ENCODE peak calls at places on chromosomes 6 and 20, in four cellular contexts. K is H1, B is K562, Y is GM12878. L is an unnamed sample.

GRCh38 chr6:111830003-111830402 is 43.2 kb downstream of the FYN start:
- DNase-seq in K (no peak), B (no peak), Y (no peak), L (no peak)

GRCh38 chr20:59322813-59323469 is 22.5 kb downstream of the EDN3 start:
- DNase-seq in K (no peak), B (no peak), Y (no peak), L (no peak)

GRCh38 chr20:63522981-63523611 is 2.5 kb downstream of the PPDPF start:
- DNase-seq in K (no peak), B (no peak), Y (no peak), L (no peak)

GRCh38 chr20:1306316-1307135 is 22.4 kb downstream of the SDCBP2 start:
- DNase-seq in K (no peak), B (no peak), Y (no peak), L (no peak)

GRCh38 chr6:112407191-112407590 is 60.1 kb downstream of the RFPL4B start:
- DNase-seq in K (no peak), B (no peak), Y (no peak), L (no peak)

GRCh38 chr20:18689557-18689956 is 101.7 kb downstream of the DTD1 start:
- DNase-seq in K (no peak), B (no peak), Y (no peak), L (no peak)

GRCh38 chr6:34238507-34239239 is 2.0 kb downstream of the HMGA1 start:
- DNase-seq in K (no peak), B (peak; percentile 36), Y (no peak), L (no peak)

GRCh38 chr6:166774770-166775169 is 147.7 kb upstream of the RPS6KA2 start:
- DNase-seq in K (no peak), B (no peak), Y (no peak), L (no peak)

GRCh38 chr20:7497985-7498384 is 442.3 kb downstream of the HAO1 start:
- DNase-seq in K (no peak), B (no peak), Y (no peak), L (no peak)

GRCh38 chr20:59146801-59147118 is 16.9 kb upstream of the ZNF831 start:
- DNase-seq in K (no peak), B (no peak), Y (no peak), L (no peak)

GRCh38 chr20:46751856-46752255 is 42.4 kb downstream of the SLC2A10 start:
- DNase-seq in K (no peak), B (peak; percentile 55), Y (no peak), L (no peak)

GRCh38 chr20:43243672-43244269 is 54.1 kb upstream of the PTPRT start:
- DNase-seq in K (no peak), B (no peak), Y (no peak), L (peak; percentile 38)

GRCh38 chr6:57173886-57174510 is 1.9 kb downstream of the BAG2 start:
- DNase-seq in K (no peak), B (peak; percentile 37), Y (no peak), L (no peak)

GRCh38 chr20:64232794-64233193 is 22.8 kb upstream of the PCMTD2 start:
- DNase-seq in K (no peak), B (no peak), Y (no peak), L (no peak)

GRCh38 chr20:64077094-64077493 is 2.2 kb downstream of the RGS19 start:
- DNase-seq in K (no peak), B (no peak), Y (no peak), L (no peak)

GRCh38 chr20:49174183-49174582 is 14.0 kb downstream of the STAU1 start:
- DNase-seq in K (no peak), B (no peak), Y (no peak), L (no peak)

GRCh38 chr6:111207141-111207858 is 120.0 kb downstream of the SLC16A10 start:
- DNase-seq in K (no peak), B (no peak), Y (no peak), L (no peak)

GRCh38 chr6:165987483-165988305 is 180.0 kb downstream of the TBXT start:
- DNase-seq in K (no peak), B (no peak), Y (no peak), L (peak; percentile 63)

GRCh38 chr6:28807682-28808280 is 116.0 kb downstream of the TRIM27 start:
- DNase-seq in K (no peak), B (peak; percentile 75), Y (no peak), L (peak; percentile 75)

GRCh38 chr6:88538130-88538706 is 372.1 kb upstream of the CNR1 start:
- DNase-seq in K (peak; percentile 33), B (peak; percentile 13), Y (no peak), L (peak; percentile 70)

GRCh38 chr6:27836783-27837635 is 75.2 kb downstream of the OR2B2 start:
- DNase-seq in K (no peak), B (peak; percentile 75), Y (no peak), L (peak; percentile 44)

GRCh38 chr6:134519456-134519855 is 201.5 kb upstream of the SGK1 start:
- DNase-seq in K (no peak), B (no peak), Y (peak; percentile 4), L (no peak)

GRCh38 chr20:23257848-23258746 is 92.5 kb upstream of the NXT1 start:
- DNase-seq in K (no peak), B (no peak), Y (no peak), L (no peak)

GRCh38 chr6:140858381-140858971 is 1274.2 kb upstream of the GJE1 start:
- DNase-seq in K (no peak), B (no peak), Y (no peak), L (no peak)

DNA sequence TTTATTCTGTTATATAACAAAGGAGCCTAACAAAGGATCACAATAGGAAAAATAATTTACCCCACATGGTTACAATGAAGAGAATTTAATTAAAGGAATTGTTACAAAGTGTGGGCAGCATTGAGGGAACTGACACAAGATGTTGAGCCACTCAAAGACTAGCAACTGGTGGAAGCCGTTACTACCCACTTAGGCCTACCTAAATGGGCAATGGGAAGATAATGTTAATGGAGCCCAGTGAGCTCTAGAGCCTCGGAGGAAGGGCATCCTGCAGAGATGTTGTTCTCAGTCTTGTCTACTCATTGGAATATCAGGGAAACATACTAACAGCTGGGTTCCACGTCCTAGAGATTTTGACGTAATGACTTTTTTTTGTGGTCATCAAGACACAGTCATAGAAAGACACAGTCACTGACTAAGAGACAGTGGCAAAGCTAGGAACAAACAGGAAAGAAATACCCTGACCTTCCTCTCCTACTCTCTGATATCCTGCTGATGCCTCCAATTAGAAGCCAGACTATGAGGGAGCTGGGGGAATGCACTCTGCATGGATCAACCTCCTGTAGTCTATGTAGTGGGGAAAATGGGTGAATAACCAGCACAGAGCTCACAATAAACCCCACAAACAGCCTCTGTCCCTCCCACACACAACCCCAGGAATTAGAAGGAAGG is 523.8 kb upstream of the FLRT3 start:
- DNase-seq in K (no peak), B (no peak), Y (no peak), L (no peak)
- TF ChIP-seq ATF2 in K (no peak), B (no peak), Y (no peak), L (no peak)

GRCh38 chr6:129253731-129254130 is 370.8 kb downstream of the LAMA2 start:
- DNase-seq in K (no peak), B (no peak), Y (no peak), L (no peak)

GRCh38 chr6:129248976-129249375 is 366.0 kb downstream of the LAMA2 start:
- DNase-seq in K (no peak), B (no peak), Y (no peak), L (no peak)

GRCh38 chr6:129252377-129253071 is 369.6 kb downstream of the LAMA2 start:
- DNase-seq in K (no peak), B (no peak), Y (no peak), L (no peak)

GRCh38 chr6:129251669-129252376 is 368.9 kb downstream of the LAMA2 start:
- DNase-seq in K (peak; percentile 57), B (peak; percentile 7), Y (peak; percentile 17), L (peak; percentile 58)
- TF ChIP-seq ATF2 in K (no peak), B (no peak), Y (no peak), L (no peak)

DNA sequence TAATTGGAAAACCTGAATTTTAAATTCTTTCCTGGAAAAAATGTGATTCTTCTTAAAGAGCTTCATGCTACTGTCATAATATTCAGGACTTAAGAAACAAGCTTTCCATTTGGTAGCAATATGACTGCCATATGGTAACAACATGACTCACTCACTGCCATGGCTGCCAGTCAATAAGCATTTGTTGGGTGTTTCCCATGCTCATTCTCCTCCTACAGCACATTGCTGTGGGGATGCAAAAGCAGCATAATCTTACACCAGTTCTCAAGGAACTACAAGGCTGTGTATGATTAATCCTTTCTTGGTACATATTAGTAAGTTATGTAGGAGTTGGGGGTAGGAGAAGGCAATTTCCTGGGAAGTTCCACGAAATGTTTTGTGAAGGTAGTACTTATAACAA is 76.8 kb downstream of the CEP162 start:
- DNase-seq in K (no peak), B (no peak), Y (no peak), L (no peak)
- TF ChIP-seq ATF2 in K (no peak), B (no peak), Y (no peak), L (no peak)

GRCh38 chr6:17879224-17879623 is 108.2 kb downstream of the KIF13A start:
- DNase-seq in K (no peak), B (no peak), Y (no peak), L (no peak)

GRCh38 chr6:17878734-17879133 is 108.7 kb downstream of the KIF13A start:
- DNase-seq in K (no peak), B (no peak), Y (no peak), L (no peak)

GRCh38 chr6:17874753-17875152 is 112.7 kb downstream of the KIF13A start:
- DNase-seq in K (no peak), B (no peak), Y (no peak), L (no peak)

GRCh38 chr6:17877890-17878440 is 109.5 kb downstream of the KIF13A start:
- DNase-seq in K (no peak), B (no peak), Y (no peak), L (no peak)

DNA sequence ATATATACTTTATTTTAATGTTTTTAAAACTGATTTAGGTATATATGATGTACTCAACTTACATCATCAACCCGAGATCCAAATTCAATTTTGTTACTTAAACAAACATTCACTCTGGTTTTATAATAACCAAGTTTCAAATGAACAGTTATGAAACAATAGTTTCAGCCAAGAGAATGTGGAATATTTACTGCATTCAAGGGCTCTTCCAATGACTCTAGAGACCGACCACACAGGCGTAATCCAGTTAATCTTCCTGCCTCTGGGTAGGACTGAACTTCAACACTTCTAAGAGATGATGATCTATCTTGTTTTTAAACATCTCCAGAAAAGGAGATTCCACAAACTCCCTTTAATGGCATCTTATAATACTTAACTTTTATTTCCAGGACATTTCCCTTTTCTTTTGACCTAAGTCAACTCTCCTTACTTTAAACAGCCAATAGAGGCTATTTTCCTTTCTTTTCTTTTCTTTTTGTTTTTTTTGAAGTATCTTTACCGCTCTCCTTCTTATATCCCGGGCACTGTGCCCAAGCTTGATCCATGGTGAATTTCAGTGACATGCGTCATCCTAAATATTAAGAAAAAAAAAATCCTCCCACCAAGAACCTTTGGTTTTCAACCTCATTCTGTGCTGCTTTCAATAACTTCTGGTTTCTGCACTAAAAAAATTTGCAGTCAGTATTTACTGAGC is 110.1 kb downstream of the KIF13A start:
- DNase-seq in K (no peak), B (no peak), Y (no peak), L (no peak)
- TF ChIP-seq ATF2 in K (no peak), B (no peak), Y (no peak), L (no peak)

L was measured in WTC11.